ENCODE peak calls at places on chromosome 5, in nine cellular contexts. V is stimulated activated CD4-positive, alpha-beta T cell treated with anti-CD3 and anti-CD28 coated beads, Interleukin-4, amount 100 ng/mL, for 4 hours; A is NCI-H345; M is cardiac muscle cell; X is kidney tubule cell; D is lower lobe of right lung; W is PC-9; N is effector memory CD4-positive, alpha-beta T cell; Z is CD4-positive, alpha-beta T cell. J is an unnamed sample.

GRCh38 chr5:79236970-79237734 is 1.2 kb downstream of the JMY start:
- DNase-seq in V (peak; percentile 29), A (peak; percentile 37), M (peak; percentile 43), X (peak; percentile 75), D (peak; percentile 56), W (peak; percentile 35), N (peak; percentile 7), Z (peak; percentile 15), J (peak; percentile 12)

GRCh38 chr5:176918613-176919012 is 19.5 kb upstream of the HK3 start:
- DNase-seq in V (no peak), A (no peak), M (no peak), X (no peak), D (no peak), W (no peak), N (no peak), Z (no peak), J (no peak)

GRCh38 chr5:62431735-62432617 is 19.4 kb downstream of the IPO11 start:
- DNase-seq in V (no peak), A (no peak), M (peak; percentile 66), X (no peak), D (no peak), W (no peak), N (no peak), Z (no peak), J (no peak)

GRCh38 chr5:22889714-22890113 is 36.6 kb upstream of the CDH12 start:
- DNase-seq in V (no peak), A (peak; percentile 14), M (no peak), X (no peak), D (no peak), W (no peak), N (no peak), Z (no peak), J (no peak)

GRCh38 chr5:96687812-96688453 is 25.8 kb downstream of the CAST start:
- DNase-seq in V (no peak), A (no peak), M (peak; percentile 75), X (peak; percentile 56), D (no peak), W (no peak), N (no peak), Z (no peak), J (no peak)

GRCh38 chr5:114361724-114362196 is at the start of gene KCNN2:
- DNase-seq in V (no peak), A (peak; percentile 51), M (peak; percentile 65), X (peak; percentile 86), D (peak; percentile 69), W (no peak), N (no peak), Z (no peak), J (no peak)

GRCh38 chr5:85476617-85477016 is 1091.9 kb upstream of the EDIL3 start:
- DNase-seq in V (no peak), A (no peak), M (no peak), X (no peak), D (no peak), W (no peak), N (no peak), Z (no peak), J (no peak)

GRCh38 chr5:178403956-178404600 is 171.5 kb upstream of the PHYKPL start:
- DNase-seq in V (no peak), A (no peak), M (no peak), X (no peak), D (no peak), W (no peak), N (no peak), Z (no peak), J (no peak)

GRCh38 chr5:181086410-181087229 is 44.3 kb downstream of the OR2V1 start:
- DNase-seq in V (no peak), A (no peak), M (no peak), X (no peak), D (no peak), W (no peak), N (no peak), Z (no peak), J (no peak)

GRCh38 chr5:139473105-139473504 is 2.3 kb downstream of the SMIM33 start:
- DNase-seq in V (no peak), A (no peak), M (peak; percentile 37), X (no peak), D (no peak), W (no peak), N (no peak), Z (no peak), J (no peak)

GRCh38 chr5:176806137-176806536 is 4.2 kb upstream of the UNC5A start:
- DNase-seq in V (no peak), A (no peak), M (peak; percentile 45), X (peak; percentile 12), D (no peak), W (peak; percentile 25), N (no peak), Z (no peak), J (no peak)

GRCh38 chr5:171601266-171601881 is 181.9 kb downstream of the FGF18 start:
- DNase-seq in V (no peak), A (no peak), M (no peak), X (no peak), D (peak; percentile 66), W (no peak), N (no peak), Z (no peak), J (peak; percentile 4)

GRCh38 chr5:10059611-10060379 is 189.9 kb downstream of the ATPSCKMT start:
- DNase-seq in V (no peak), A (no peak), M (no peak), X (no peak), D (no peak), W (no peak), N (no peak), Z (no peak), J (no peak)

GRCh38 chr5:31663519-31663918 is 24.6 kb downstream of the PDZD2 start:
- DNase-seq in V (no peak), A (no peak), M (peak; percentile 44), X (peak; percentile 26), D (no peak), W (no peak), N (no peak), Z (no peak), J (no peak)

GRCh38 chr5:174093132-174093531 is 47.6 kb downstream of the NSG2 start:
- DNase-seq in V (no peak), A (no peak), M (no peak), X (no peak), D (no peak), W (no peak), N (no peak), Z (no peak), J (no peak)

GRCh38 chr5:179608131-179608581 is 15.3 kb downstream of the HNRNPH1 start:
- DNase-seq in V (no peak), A (no peak), M (no peak), X (no peak), D (no peak), W (no peak), N (peak; percentile 17), Z (peak; percentile 43), J (no peak)